ENCODE peak calls at places on chromosomes 1 and 21, in six cellular contexts. Z is mucosa of descending colon, J is GM12865, O is progenitor cell of endocrine pancreas, Y is left lung, I is cardiac fibroblast. T is an unnamed sample.
A peak's percentile ranks its signal among the peaks of the same experiment; 100 is the strongest.

GRCh38 chr1:58813361-58813760 is 29.5 kb upstream of the JUN start:
- DNase-seq in Z (no peak), J (peak; percentile 13), O (no peak), Y (no peak), I (no peak), T (no peak)

GRCh38 chr1:56330400-56331026 is 248.8 kb downstream of the PLPP3 start:
- DNase-seq in Z (no peak), J (peak; percentile 71), O (no peak), Y (no peak), I (peak; percentile 67), T (no peak)

GRCh38 chr1:215556996-215557395 is 10.1 kb upstream of the KCTD3 start:
- DNase-seq in Z (no peak), J (no peak), O (no peak), Y (no peak), I (no peak), T (no peak)

GRCh38 chr1:172322219-172323061 is 98.0 kb upstream of the C1orf105 start:
- DNase-seq in Z (no peak), J (no peak), O (no peak), Y (peak; percentile 39), I (peak; percentile 97), T (no peak)

GRCh38 chr1:71857862-71858261 is 424.5 kb downstream of the NEGR1 start:
- DNase-seq in Z (no peak), J (no peak), O (no peak), Y (no peak), I (peak; percentile 57), T (no peak)

GRCh38 chr1:32352831-32353383 is 9.4 kb downstream of the FAM229A start:
- DNase-seq in Z (peak; percentile 37), J (no peak), O (no peak), Y (no peak), I (no peak), T (no peak)

GRCh38 chr1:35883681-35884155 is 709 bp downstream of the AGO1 start:
- DNase-seq in Z (peak; percentile 76), J (peak; percentile 51), O (peak; percentile 68), Y (peak; percentile 50), I (peak; percentile 11), T (peak; percentile 54)

GRCh38 chr1:16237343-16237830 is 404 bp upstream of the CPLANE2 start:
- DNase-seq in Z (no peak), J (no peak), O (no peak), Y (no peak), I (peak; percentile 64), T (no peak)

GRCh38 chr1:12650001-12650421 is 6.1 kb downstream of the AADACL4 start:
- DNase-seq in Z (no peak), J (no peak), O (no peak), Y (no peak), I (peak; percentile 47), T (no peak)

GRCh38 chr1:236686815-236687160 is 489 bp downstream of the ACTN2 start:
- DNase-seq in Z (no peak), J (no peak), O (no peak), Y (no peak), I (no peak), T (no peak)

GRCh38 chr1:93603581-93603980 is 78.1 kb downstream of the BCAR3 start:
- DNase-seq in Z (no peak), J (no peak), O (no peak), Y (no peak), I (no peak), T (no peak)

GRCh38 chr1:223062177-223062576 is 80.9 kb downstream of the TLR5 start:
- DNase-seq in Z (no peak), J (no peak), O (no peak), Y (no peak), I (peak; percentile 19), T (no peak)

GRCh38 chr1:3105167-3105863 is 36.3 kb downstream of the PRDM16 start:
- DNase-seq in Z (no peak), J (no peak), O (peak; percentile 67), Y (no peak), I (no peak), T (peak; percentile 69)

GRCh38 chr1:44485229-44485932 is 80.3 kb downstream of the RNF220 start:
- DNase-seq in Z (no peak), J (no peak), O (no peak), Y (no peak), I (peak; percentile 98), T (peak; percentile 22)

GRCh38 chr1:54609301-54609921 is 13.9 kb downstream of the FAM151A start:
- DNase-seq in Z (no peak), J (no peak), O (no peak), Y (no peak), I (no peak), T (no peak)

GRCh38 chr1:214957330-214958137 is 125.0 kb upstream of the KCNK2 start:
- DNase-seq in Z (no peak), J (peak; percentile 3), O (no peak), Y (no peak), I (peak; percentile 99), T (no peak)

GRCh38 chr1:76901158-76901767 is 34.0 kb downstream of the ST6GALNAC5 start:
- DNase-seq in Z (no peak), J (peak; percentile 62), O (peak; percentile 14), Y (no peak), I (peak; percentile 73), T (peak; percentile 60)

GRCh38 chr1:173195596-173196088 is 11.5 kb downstream of the TNFSF4 start:
- DNase-seq in Z (no peak), J (peak; percentile 81), O (no peak), Y (no peak), I (no peak), T (no peak)

GRCh38 chr1:203075249-203076030 is 10.4 kb downstream of the MYOG start:
- DNase-seq in Z (no peak), J (no peak), O (no peak), Y (no peak), I (no peak), T (no peak)

GRCh38 chr1:9628541-9629444 is 22.7 kb upstream of the PIK3CD start:
- DNase-seq in Z (peak; percentile 78), J (peak; percentile 89), O (no peak), Y (no peak), I (no peak), T (no peak)

GRCh38 chr1:228094432-228095016 is 8.6 kb downstream of the C1orf35 start:
- DNase-seq in Z (no peak), J (peak; percentile 1), O (no peak), Y (no peak), I (no peak), T (no peak)

GRCh38 chr21:40128891-40129290 is 261.7 kb downstream of the PCP4 start:
- DNase-seq in Z (no peak), J (no peak), O (no peak), Y (no peak), I (no peak), T (no peak)

GRCh38 chr1:153598309-153599172 is 14.4 kb downstream of the S100A16 start:
- DNase-seq in Z (no peak), J (peak; percentile 95), O (no peak), Y (no peak), I (peak; percentile 77), T (peak; percentile 20)

GRCh38 chr1:171081994-171082295 is 8.8 kb upstream of the FMO3 start:
- DNase-seq in Z (no peak), J (no peak), O (no peak), Y (no peak), I (no peak), T (no peak)

GRCh38 chr1:20114021-20114648 is 5.2 kb downstream of the PLA2G2D start:
- DNase-seq in Z (no peak), J (no peak), O (no peak), Y (no peak), I (no peak), T (no peak)

DNA sequence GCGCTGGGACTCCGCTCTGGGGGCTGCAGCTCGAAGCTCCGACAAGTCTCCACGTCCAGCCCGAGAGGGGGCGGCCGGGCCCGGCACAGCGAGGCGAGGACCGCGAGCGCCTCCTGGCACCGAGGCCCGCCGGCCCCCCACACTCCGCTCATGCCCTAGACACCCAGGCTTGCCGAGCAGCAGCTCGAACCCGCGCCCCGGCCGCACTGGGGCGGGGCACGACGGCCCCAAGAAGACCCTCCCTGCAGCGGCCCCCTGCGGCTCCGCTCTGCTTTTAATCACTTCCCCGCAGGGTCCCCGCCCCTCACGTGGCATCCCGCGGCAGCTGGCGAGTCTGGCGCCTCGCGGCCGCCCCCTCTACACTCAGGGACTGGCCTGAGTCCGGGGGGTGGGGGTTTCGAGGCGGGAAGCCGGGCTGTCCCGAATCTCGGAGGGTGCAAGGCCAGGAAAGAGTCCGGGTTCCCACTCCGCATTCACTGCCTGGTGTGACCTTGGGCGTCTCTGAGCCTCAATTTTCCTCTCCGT is at the start of gene SYT6:
- DNase-seq in Z (no peak), J (no peak), O (no peak), Y (no peak), I (no peak), T (peak; percentile 34)
- TF ChIP-seq CTCF in Z (no peak), J (no peak), O (no peak), Y (no peak), I (no peak), T (no peak)

DNA sequence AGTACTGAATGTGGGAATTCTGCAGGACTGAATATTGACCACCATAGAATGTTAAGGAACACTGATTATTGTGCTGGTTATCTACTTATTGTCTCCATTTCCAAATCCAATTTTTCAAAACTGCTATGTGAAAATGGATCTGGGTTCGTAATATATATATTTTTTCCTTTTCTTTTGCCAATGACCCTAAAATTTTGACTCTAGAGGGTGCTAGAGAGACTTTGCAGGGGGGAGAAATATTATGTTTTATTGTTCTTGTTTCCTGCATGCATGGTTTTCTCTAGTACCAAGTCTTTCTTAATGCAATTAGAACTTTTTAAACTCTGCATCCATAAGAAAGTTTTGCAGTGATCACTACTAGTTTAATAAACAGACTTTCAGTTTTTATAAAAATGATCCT is 1256.9 kb downstream of the BRINP3 start:
- DNase-seq in Z (no peak), J (no peak), O (no peak), Y (no peak), I (no peak), T (no peak)
- TF ChIP-seq CTCF in Z (no peak), J (peak; percentile 19), O (peak; percentile 30), Y (no peak), I (no peak), T (peak; percentile 30)

GRCh38 chr1:90614872-90615271 is 102.2 kb downstream of the BARHL2 start:
- DNase-seq in Z (no peak), J (no peak), O (no peak), Y (no peak), I (no peak), T (no peak)
- TF ChIP-seq CTCF in Z (no peak), J (peak; percentile 38), O (peak; percentile 65), Y (no peak), I (peak; percentile 35), T (peak; percentile 65)

GRCh38 chr21:37028579-37028978 is 22.1 kb downstream of the RIPPLY3 start:
- DNase-seq in Z (no peak), J (no peak), O (no peak), Y (no peak), I (peak; percentile 9), T (no peak)
- TF ChIP-seq CTCF in Z (no peak), J (no peak), O (no peak), Y (no peak), I (no peak), T (no peak)

DNA sequence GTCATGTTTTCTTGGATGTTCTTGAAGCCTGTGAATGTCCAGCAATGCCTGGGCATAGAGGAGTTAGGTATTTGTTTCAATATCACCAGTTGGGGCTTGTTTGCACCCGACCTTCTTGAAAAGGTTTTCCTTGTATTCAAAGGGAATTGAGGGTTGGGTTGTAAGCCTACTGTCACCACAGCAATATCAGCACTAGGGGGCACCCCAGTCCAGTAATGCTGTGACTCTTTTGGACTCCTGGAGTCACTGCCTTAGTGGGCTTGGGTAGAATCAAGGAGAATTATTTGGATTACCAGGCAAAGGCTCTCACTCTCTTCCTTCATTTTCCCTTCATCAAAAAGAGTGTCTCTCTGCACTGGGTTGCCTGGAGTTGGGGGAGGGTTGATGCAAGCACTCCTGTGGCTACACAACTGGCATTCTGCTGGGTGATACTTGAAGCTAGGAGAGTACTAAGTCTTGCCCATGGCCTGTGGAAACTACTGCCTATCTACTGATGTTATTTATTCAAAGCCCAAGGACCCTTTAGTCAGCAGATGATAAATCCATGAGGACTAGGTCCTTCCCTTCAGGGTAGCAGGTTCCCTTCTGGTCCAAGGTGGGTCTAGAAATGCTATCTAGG is 34.5 kb downstream of the OR10R2 start:
- DNase-seq in Z (no peak), J (peak; percentile 50), O (peak; percentile 17), Y (no peak), I (peak; percentile 35), T (peak; percentile 74)
- TF ChIP-seq CTCF in Z (no peak), J (peak; percentile 57), O (peak; percentile 64), Y (peak; percentile 42), I (peak; percentile 39), T (peak; percentile 73)

T was measured in endothelial cell.